ENCODE peak calls at places on chromosomes 13 and 19, in ten cellular contexts. B, E, G, O, Z, S, T, F, L and Q are unnamed samples.

GRCh38 chr19:21308778-21309177 is 20.4 kb downstream of the ZNF708 start:
- DNase-seq in B (no peak), O (no peak), L (no peak), G (no peak), F (no peak), E (no peak), S (no peak), Z (peak; percentile 39), T (no peak), Q (no peak)

GRCh38 chr13:114079601-114080536 is 52.6 kb downstream of the RASA3 start:
- DNase-seq in B (no peak), E (peak; percentile 41), F (no peak), O (no peak), G (no peak), L (no peak), S (no peak), Z (no peak), T (no peak), Q (no peak)

GRCh38 chr13:24115671-24116070 is 44.8 kb upstream of the SPATA13 start:
- DNase-seq in F (no peak), G (no peak), T (no peak), B (no peak), L (no peak), Z (no peak), O (no peak), S (no peak), E (no peak), Q (no peak)

GRCh38 chr13:39676315-39676876 is 20.9 kb downstream of the COG6 start:
- DNase-seq in S (peak; percentile 60), E (no peak), Z (peak; percentile 74), G (no peak), O (no peak), T (no peak), B (no peak), L (no peak), F (peak; percentile 57), Q (peak; percentile 57)

GRCh38 chr19:56567274-56568120 is at the start of gene ZNF470:
- DNase-seq in F (peak; percentile 80), B (peak; percentile 73), Z (peak; percentile 96), S (peak; percentile 90), O (peak; percentile 46), G (peak; percentile 96), E (peak; percentile 91), L (peak; percentile 87), T (no peak), Q (peak; percentile 95)

GRCh38 chr19:38850976-38851621 is 1.3 kb upstream of the HNRNPL start:
- DNase-seq in S (no peak), G (no peak), B (no peak), L (peak; percentile 35), T (no peak), Z (no peak), E (peak; percentile 49), O (no peak), F (peak; percentile 36), Q (no peak)

GRCh38 chr13:83819611-83820010 is 62.7 kb downstream of the SLITRK1 start:
- DNase-seq in B (no peak), F (no peak), Z (no peak), L (no peak), S (no peak), G (no peak), E (no peak), O (no peak), T (no peak), Q (no peak)

GRCh38 chr19:5674734-5675133 is 5.6 kb downstream of the MICOS13 start:
- DNase-seq in T (no peak), B (no peak), O (no peak), F (no peak), E (no peak), S (no peak), G (no peak), Z (no peak), L (no peak), Q (no peak)

GRCh38 chr19:30173593-30174356 is 198.4 kb upstream of the ZNF536 start:
- DNase-seq in T (no peak), E (no peak), F (no peak), O (no peak), Z (no peak), L (no peak), S (no peak), B (no peak), G (no peak), Q (peak; percentile 48)

GRCh38 chr13:45367358-45367757 is 26.4 kb upstream of the TPT1 start:
- DNase-seq in E (no peak), G (peak; percentile 72), S (no peak), L (peak; percentile 47), Z (peak; percentile 65), B (peak; percentile 47), O (peak; percentile 66), F (peak; percentile 89), T (peak; percentile 90), Q (peak; percentile 86)